ENCODE peak calls at places on chromosomes 3 and 15, in eight cellular contexts. K, Z, D, E, M, Y, X and L are unnamed samples.

GRCh38 chr3:191627064-191627463 is 166.1 kb downstream of the PYDC2 start:
- DNase-seq in Y (no peak), K (peak; percentile 68), D (no peak), X (no peak), Z (no peak), E (no peak), M (no peak), L (no peak)

GRCh38 chr3:154852515-154852914 is 227.6 kb upstream of the MME start:
- DNase-seq in Y (no peak), E (no peak), K (no peak), D (no peak), X (no peak), Z (no peak), M (no peak), L (no peak)

GRCh38 chr3:69948246-69948862 is 51.2 kb upstream of the SAMMSON start:
- DNase-seq in Z (peak; percentile 9), Y (no peak), X (peak; percentile 15), M (peak; percentile 62), E (no peak), K (peak; percentile 54), D (no peak), L (no peak)

GRCh38 chr15:73946795-73947370 is 20.6 kb downstream of the LOXL1 start:
- DNase-seq in K (no peak), D (no peak), M (no peak), E (no peak), Z (no peak), Y (no peak), X (no peak), L (no peak)

GRCh38 chr15:74179101-74179841 is 5.8 kb downstream of the ISLR start:
- DNase-seq in K (peak; percentile 81), E (peak; percentile 100), Z (peak; percentile 70), M (peak; percentile 82), D (no peak), Y (no peak), X (no peak), L (no peak)

GRCh38 chr3:52831500-52832301 is 1.2 kb upstream of the ITIH4 start:
- DNase-seq in Z (peak; percentile 60), X (peak; percentile 43), D (no peak), M (peak; percentile 81), K (peak; percentile 75), E (no peak), Y (no peak), L (no peak)

GRCh38 chr3:42120866-42121265 is 29.7 kb downstream of the TRAK1 start:
- DNase-seq in X (no peak), D (no peak), Y (no peak), E (no peak), Z (peak; percentile 82), K (no peak), M (no peak), L (no peak)

GRCh38 chr3:51591231-51591630 is 52.7 kb downstream of the RAD54L2 start:
- DNase-seq in D (no peak), M (no peak), Y (no peak), K (no peak), Z (no peak), X (no peak), E (no peak), L (no peak)

GRCh38 chr3:17639765-17640164 is 102.7 kb downstream of the TBC1D5 start:
- DNase-seq in Z (peak; percentile 85), Y (no peak), M (peak; percentile 91), K (peak; percentile 61), X (no peak), E (peak; percentile 95), D (no peak), L (no peak)

GRCh38 chr3:125062904-125063618 is 7.3 kb upstream of the HEG1 start:
- DNase-seq in M (peak; percentile 89), E (peak; percentile 100), Y (no peak), D (no peak), Z (peak; percentile 91), X (no peak), K (peak; percentile 81), L (no peak)

GRCh38 chr3:195863121-195864061 is 45.0 kb downstream of the TNK2 start:
- DNase-seq in X (peak; percentile 72), D (peak; percentile 90), K (peak; percentile 68), M (peak; percentile 41), E (peak; percentile 64), Z (peak; percentile 87), Y (peak; percentile 34), L (peak; percentile 72)

GRCh38 chr15:49428392-49429095 is 5.5 kb downstream of the FGF7 start:
- DNase-seq in Y (no peak), M (no peak), E (peak; percentile 49), X (no peak), D (no peak), Z (no peak), K (no peak), L (no peak)

GRCh38 chr3:78703944-78704343 is 1063.9 kb downstream of the ROBO1 start:
- DNase-seq in K (peak; percentile 1), D (no peak), E (no peak), X (no peak), Y (no peak), Z (peak; percentile 24), M (no peak), L (no peak)

GRCh38 chr3:70823622-70824021 is 511.2 kb upstream of the MDFIC2 start:
- DNase-seq in K (no peak), X (no peak), E (no peak), Z (no peak), M (no peak), Y (no peak), D (no peak), L (no peak)

GRCh38 chr15:60005352-60006202 is 1.5 kb downstream of the FOXB1 start:
- DNase-seq in E (no peak), Z (no peak), Y (no peak), D (no peak), X (no peak), K (no peak), M (no peak), L (no peak)

GRCh38 chr3:106183762-106184391 is 315.1 kb upstream of the CBLB start:
- DNase-seq in E (peak; percentile 79), Y (no peak), Z (peak; percentile 85), K (no peak), D (no peak), M (no peak), X (no peak), L (no peak)

GRCh38 chr3:34934660-34935059 is 704.7 kb upstream of the ARPP21 start:
- DNase-seq in E (no peak), M (no peak), D (no peak), K (no peak), Y (no peak), X (no peak), Z (no peak), L (no peak)

GRCh38 chr15:91186892-91187644 is 87.0 kb downstream of the SV2B start:
- DNase-seq in Z (peak; percentile 38), E (peak; percentile 34), X (no peak), M (peak; percentile 32), K (peak; percentile 30), D (no peak), Y (no peak), L (no peak)

GRCh38 chr3:187361835-187362234 is 6.3 kb upstream of the RTP4 start:
- DNase-seq in Y (no peak), M (no peak), E (no peak), Z (no peak), K (no peak), D (no peak), X (no peak), L (no peak)

GRCh38 chr15:57375827-57376694 is at the start of gene CGNL1:
- DNase-seq in M (peak; percentile 63), Z (no peak), D (no peak), Y (no peak), E (no peak), X (peak; percentile 53), K (peak; percentile 19), L (no peak)

GRCh38 chr15:80399508-80399907 is 4.7 kb upstream of the ARNT2 start:
- DNase-seq in E (no peak), D (no peak), K (no peak), Z (no peak), M (no peak), Y (no peak), X (no peak), L (no peak)

GRCh38 chr3:192931825-192932224 is 14.2 kb upstream of the MB21D2 start:
- DNase-seq in K (no peak), D (no peak), E (no peak), M (no peak), Z (no peak), X (no peak), Y (no peak), L (no peak)

GRCh38 chr3:139261754-139262632 is 81.8 kb upstream of the MRPS22 start:
- DNase-seq in M (no peak), E (no peak), Y (no peak), Z (no peak), K (no peak), X (no peak), D (no peak), L (no peak)

GRCh38 chr3:152046280-152046679 is 172.8 kb downstream of the SUCNR1 start:
- DNase-seq in Z (no peak), Y (no peak), X (no peak), E (no peak), D (no peak), K (no peak), M (no peak), L (no peak)

GRCh38 chr15:48422401-48422800 is 91.2 kb downstream of the DUT start:
- DNase-seq in Z (no peak), D (no peak), E (no peak), Y (no peak), M (no peak), K (no peak), X (no peak), L (no peak)

GRCh38 chr15:39404767-39405173 is 176.1 kb upstream of the THBS1 start:
- DNase-seq in K (no peak), X (no peak), D (no peak), M (no peak), Z (peak; percentile 98), Y (no peak), E (peak; percentile 93), L (no peak)

GRCh38 chr3:193872265-193872753 is 263.6 kb upstream of the HES1 start:
- DNase-seq in M (peak; percentile 90), D (no peak), E (peak; percentile 98), K (peak; percentile 94), Y (no peak), Z (peak; percentile 100), X (no peak), L (no peak)

GRCh38 chr3:11410564-11410963 is 138.4 kb downstream of the ATG7 start:
- DNase-seq in Z (no peak), Y (no peak), K (no peak), M (no peak), D (no peak), X (no peak), E (no peak), L (no peak)

GRCh38 chr3:122077293-122078234 is 22.4 kb downstream of the CD86 start:
- DNase-seq in Y (no peak), D (no peak), X (no peak), M (no peak), Z (no peak), K (no peak), E (no peak), L (no peak)